ENCODE peak calls at places on chromosomes 6 and 20, in four cellular contexts. O is stromal cell of bone marrow; R is fibroblast of pulmonary artery; X is stimulated activated effector memory CD8-positive, alpha-beta T cell treated with anti-CD3 and anti-CD28 coated beads, Interleukin-12 subunit alpha, Interleukin-12 subunit beta, amount 100 ng/mL, for 72 hours. P is an unnamed sample.

GRCh38 chr6:132964868-132965382 is 150.6 kb downstream of the RPS12 start:
- DNase-seq in R (peak), X (no peak), O (no peak), P (no peak)

GRCh38 chr6:20483902-20484497 is 50.3 kb upstream of the CDKAL1 start:
- DNase-seq in R (peak), X (no peak), O (no peak), P (no peak)

GRCh38 chr20:8509809-8510208 is 377.7 kb downstream of the PLCB1 start:
- DNase-seq in O (no peak), X (no peak), R (peak), P (no peak)

GRCh38 chr6:163314791-163315404 is 99.6 kb upstream of the QKI start:
- DNase-seq in R (no peak), X (no peak), O (no peak), P (no peak)

GRCh38 chr20:50959543-50960126 is 1.0 kb downstream of the MOCS3 start:
- DNase-seq in R (no peak), O (no peak), X (no peak), P (no peak)

GRCh38 chr6:147023581-147023980 is 180.6 kb upstream of the STXBP5 start:
- DNase-seq in O (no peak), X (no peak), R (no peak), P (no peak)

GRCh38 chr6:56637640-56638039 is 5.0 kb downstream of the DST start:
- DNase-seq in R (peak), O (peak), X (no peak), P (no peak)

GRCh38 chr20:11331096-11331495 is 586.6 kb upstream of the BTBD3 start:
- DNase-seq in R (no peak), X (no peak), O (no peak), P (no peak)

P was measured in activated CD4-positive, CD25-positive, alpha-beta regulatory T cell treated with anti-CD3 and anti-CD28 coated beads, Interleukin-2, amount 50 U/mL, for 72 hours.